ENCODE peak calls at places on chromosome 17, in nine cellular contexts. D, Q, K, L, G, V, Z, W and F are unnamed samples.

GRCh38 chr17:6548578-6549330 is 7.6 kb downstream of the PITPNM3 start:
- DNase-seq in Z (no peak), V (peak), G (no peak), W (no peak), L (peak), D (peak), K (no peak), Q (no peak), F (peak)

GRCh38 chr17:57210224-57210553 is 46.1 kb upstream of the MSI2 start:
- DNase-seq in G (peak), K (peak), Q (no peak), V (peak), D (no peak), L (no peak), Z (no peak), W (no peak), F (no peak)

GRCh38 chr17:65231662-65232335 is 94.6 kb downstream of the RGS9 start:
- DNase-seq in L (peak), D (peak), Q (peak), V (peak), K (peak), Z (peak), G (peak), W (peak), F (peak)

GRCh38 chr17:45341389-45342158 is 24.8 kb upstream of the MAP3K14 start:
- DNase-seq in D (no peak), L (peak), W (peak), G (peak), K (peak), Z (peak), V (peak), Q (peak), F (no peak)

GRCh38 chr17:74816883-74817620 is 40.9 kb upstream of the NAT9 start:
- DNase-seq in V (no peak), W (no peak), G (no peak), K (no peak), L (no peak), Q (no peak), D (no peak), Z (no peak), F (no peak)

GRCh38 chr17:71276071-71276470 is 844.7 kb upstream of the SOX9 start:
- DNase-seq in D (no peak), L (no peak), V (no peak), K (no peak), Q (no peak), Z (no peak), W (no peak), G (no peak), F (no peak)

GRCh38 chr17:49365667-49366066 is 3.6 kb upstream of the ZNF652 start:
- DNase-seq in Q (peak), V (peak), G (peak), L (peak), D (peak), W (peak), K (peak), Z (peak), F (peak)

GRCh38 chr17:82794781-82795505 is 43.1 kb downstream of the TBCD start:
- DNase-seq in Z (no peak), L (no peak), W (no peak), K (no peak), Q (no peak), V (no peak), D (no peak), G (peak), F (no peak)

GRCh38 chr17:50211249-50212120 is 10.1 kb upstream of the COL1A1 start:
- DNase-seq in V (no peak), Q (no peak), W (peak), K (no peak), L (no peak), Z (no peak), D (no peak), G (peak), F (no peak)

GRCh38 chr17:27576429-27577123 is 54.4 kb upstream of the LGALS9 start:
- DNase-seq in K (no peak), Z (no peak), Q (no peak), G (peak), D (no peak), L (no peak), W (no peak), V (no peak), F (no peak)

GRCh38 chr17:66542183-66542966 is 240.0 kb downstream of the PRKCA start:
- DNase-seq in L (no peak), V (peak), W (peak), D (peak), K (no peak), Q (no peak), G (peak), Z (no peak), F (peak)

GRCh38 chr17:66543526-66543925 is 241.1 kb downstream of the PRKCA start:
- DNase-seq in W (no peak), Z (no peak), G (peak), Q (no peak), K (no peak), D (no peak), V (no peak), L (no peak), F (no peak)

GRCh38 chr17:66540131-66540781 is 237.8 kb downstream of the PRKCA start:
- DNase-seq in L (peak), Q (peak), G (peak), Z (peak), D (peak), V (peak), K (no peak), W (peak), F (no peak)

GRCh38 chr17:66541461-66542182 is 239.2 kb downstream of the PRKCA start:
- DNase-seq in K (no peak), W (peak), L (no peak), Z (no peak), V (peak), G (no peak), Q (no peak), D (peak), F (peak)

GRCh38 chr17:66542967-66543525 is 240.6 kb downstream of the PRKCA start:
- DNase-seq in Z (no peak), V (peak), L (no peak), W (no peak), D (no peak), K (no peak), G (peak), Q (no peak), F (no peak)
- TF ChIP-seq EZH2phosphoT487 in Z (no peak), V (no peak), L (no peak), W (no peak), D (no peak), K (no peak), G (no peak), Q (no peak), F (no peak)

GRCh38 chr17:41959336-41960095 is 7.1 kb upstream of the CNP start:
- DNase-seq in W (peak), Q (peak), K (peak), Z (peak), G (peak), D (peak), L (peak), V (peak), F (peak)
- H3K4me2 ChIP-seq in W (no peak), Q (peak), K (no peak), Z (no peak), G (no peak), D (no peak), L (no peak), V (no peak), F (no peak)

DNA sequence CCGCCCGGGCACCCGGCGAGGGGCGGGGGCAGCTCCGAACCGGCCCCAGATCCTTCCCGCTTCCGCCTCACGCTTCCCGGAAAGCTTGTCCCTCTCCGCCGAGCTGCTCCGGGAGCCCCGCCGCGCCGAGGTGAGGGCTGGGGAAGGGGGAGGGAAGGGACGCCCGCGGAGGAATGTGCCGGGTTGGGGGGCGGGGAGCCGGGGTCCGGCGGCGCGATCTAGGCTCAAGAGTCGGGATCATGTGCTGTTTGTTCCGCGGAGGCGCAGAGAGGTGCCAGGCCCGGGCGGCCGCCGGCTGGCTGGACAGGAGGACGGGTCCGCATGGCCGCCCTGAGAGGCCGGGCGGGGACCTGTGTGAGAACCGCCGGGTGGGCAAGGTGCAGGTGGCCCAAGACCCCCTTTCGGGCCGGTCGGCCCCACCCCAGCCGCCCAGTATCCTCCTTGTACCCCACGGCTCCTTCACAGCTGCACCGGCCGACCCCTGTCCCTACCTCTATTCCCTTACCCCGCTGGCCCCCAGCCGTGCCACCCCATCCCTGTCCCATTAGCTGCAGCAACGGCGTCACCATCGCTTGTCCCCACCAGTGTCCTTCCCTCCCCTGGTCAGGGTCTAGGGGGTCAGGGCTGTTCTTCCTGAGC is 396 bp downstream of the KIF1C start:
- DNase-seq in Z (peak), W (peak), Q (peak), D (no peak), K (no peak), L (no peak), V (no peak), G (no peak), F (no peak)
- TF ChIP-seq EZH2phosphoT487 in Z (no peak), W (no peak), Q (no peak), D (no peak), K (no peak), L (no peak), V (no peak), G (no peak), F (no peak)

GRCh38 chr17:4717791-4718190 is 7.4 kb downstream of the ARRB2 start:
- DNase-seq in V (no peak), D (no peak), G (no peak), W (no peak), L (no peak), Z (no peak), Q (no peak), K (no peak), F (no peak)
- H3K4me2 ChIP-seq in V (no peak), D (no peak), G (no peak), W (no peak), L (no peak), Z (no peak), Q (no peak), K (no peak), F (no peak)

GRCh38 chr17:32622540-32622939 is 135.7 kb downstream of the CDK5R1 start:
- DNase-seq in Z (no peak), K (no peak), L (no peak), W (no peak), V (no peak), G (no peak), D (no peak), Q (no peak), F (no peak)

GRCh38 chr17:32623196-32623595 is 136.4 kb downstream of the CDK5R1 start:
- DNase-seq in Q (no peak), D (no peak), Z (no peak), V (no peak), G (no peak), W (no peak), K (no peak), L (no peak), F (no peak)

GRCh38 chr17:32626371-32626770 is 139.6 kb downstream of the CDK5R1 start:
- DNase-seq in Z (no peak), G (no peak), W (no peak), V (no peak), K (no peak), L (no peak), Q (no peak), D (no peak), F (no peak)

GRCh38 chr17:32625971-32626370 is 139.2 kb downstream of the CDK5R1 start:
- DNase-seq in D (no peak), Z (no peak), G (no peak), V (no peak), K (no peak), L (no peak), Q (no peak), W (no peak), F (no peak)

GRCh38 chr17:32621612-32622312 is 135.0 kb downstream of the CDK5R1 start:
- DNase-seq in G (peak), K (no peak), Q (peak), D (no peak), W (no peak), L (no peak), V (no peak), Z (peak), F (no peak)
- TF ChIP-seq EZH2phosphoT487 in G (no peak), K (no peak), Q (no peak), D (no peak), W (no peak), L (no peak), V (no peak), Z (no peak), F (no peak)

GRCh38 chr17:76737082-76737675 is at the start of gene SRSF2:
- DNase-seq in Q (peak), K (peak), V (peak), D (peak), G (peak), W (peak), Z (peak), L (peak), F (peak)

GRCh38 chr17:76742958-76743357 is 5.0 kb downstream of the MFSD11 start:
- DNase-seq in G (peak), V (peak), Z (no peak), W (no peak), K (no peak), D (no peak), L (no peak), Q (no peak), F (no peak)

GRCh38 chr17:76737676-76738467 is at the start of gene MFSD11:
- DNase-seq in L (peak), V (peak), Z (peak), G (peak), D (peak), K (peak), W (peak), Q (peak), F (peak)

GRCh38 chr17:76738468-76738850 is 540 bp downstream of the MFSD11 start:
- DNase-seq in V (peak), W (peak), G (peak), Z (no peak), K (no peak), L (no peak), Q (no peak), D (peak), F (no peak)

GRCh38 chr17:76740329-76741118 is 2.6 kb downstream of the MFSD11 start:
- DNase-seq in L (no peak), K (no peak), V (no peak), D (no peak), W (no peak), Z (no peak), Q (no peak), G (peak), F (no peak)
- H3K4me2 ChIP-seq in L (peak), K (no peak), V (peak), D (peak), W (peak), Z (no peak), Q (no peak), G (no peak), F (no peak)

GRCh38 chr17:7582401-7583252 is 1.0 kb upstream of the MPDU1 start:
- DNase-seq in Q (peak), L (no peak), D (no peak), K (no peak), G (no peak), W (no peak), Z (no peak), V (no peak), F (no peak)
- TF ChIP-seq EZH2phosphoT487 in Q (no peak), L (no peak), D (no peak), K (no peak), G (no peak), W (no peak), Z (no peak), V (no peak), F (no peak)

DNA sequence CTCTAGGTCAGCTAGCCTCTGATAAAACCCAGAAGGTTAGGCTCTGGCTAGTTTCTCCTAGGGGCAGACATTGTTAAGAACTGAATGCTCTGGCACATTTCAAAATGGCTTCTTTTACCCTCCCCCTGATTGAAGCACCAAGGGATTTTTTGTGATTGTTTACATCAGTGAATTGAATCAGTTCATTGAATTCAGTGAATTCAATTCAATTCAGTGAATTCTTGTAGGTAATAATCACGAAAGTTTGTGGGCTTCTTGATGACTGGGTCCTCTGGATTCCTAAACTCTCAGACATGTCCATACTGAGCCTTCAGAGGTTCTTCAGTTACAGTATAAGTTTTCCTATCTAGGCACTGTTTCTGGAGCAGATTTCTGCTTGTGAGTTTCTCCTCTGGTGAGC is 135.2 kb upstream of the ELAC2 start:
- DNase-seq in L (no peak), Z (no peak), V (no peak), D (no peak), W (no peak), G (peak), Q (no peak), K (no peak), F (no peak)
- H3K4me2 ChIP-seq in L (no peak), Z (no peak), V (no peak), D (no peak), W (no peak), G (peak), Q (no peak), K (no peak), F (no peak)